ENCODE peak calls at places on chromosomes 1 and 21, in nine cellular contexts. G is psoas muscle, Y is neural progenitor cell, C is lung, M is colonic mucosa, J is ascending aorta, F is breast epithelium, P is esophagus squamous epithelium, E is uterus. N is an unnamed sample. For H3K27me3, the result is how much of the 10 kb centered on the place peaks cover.

GRCh38 chr1:147849097-147849873 is 53.3 kb upstream of the GJA8 start:
- DNase-seq in Y (no peak), E (no peak), F (no peak), J (no peak), P (no peak), M (no peak), C (no peak), G (no peak), N (no peak)

GRCh38 chr1:172270605-172271004 is 149.9 kb upstream of the C1orf105 start:
- DNase-seq in J (no peak), G (no peak), C (no peak), E (no peak), P (no peak), Y (no peak), M (no peak), F (no peak), N (no peak)

GRCh38 chr1:245516178-245516829 is 361.5 kb downstream of the KIF26B start:
- DNase-seq in J (no peak), F (no peak), G (no peak), Y (peak), C (no peak), E (no peak), M (no peak), P (no peak), N (no peak)

GRCh38 chr1:4126731-4127594 is 226.9 kb upstream of the C1orf174 start:
- DNase-seq in E (no peak), Y (no peak), M (no peak), G (no peak), J (no peak), C (no peak), P (no peak), F (peak), N (no peak)

GRCh38 chr1:176803596-176803995 is 340.6 kb downstream of the PAPPA2 start:
- DNase-seq in G (no peak), F (no peak), C (no peak), M (no peak), P (no peak), E (no peak), J (no peak), Y (no peak), N (no peak)

GRCh38 chr1:51627672-51628071 is 10.8 kb downstream of the OSBPL9 start:
- DNase-seq in P (no peak), F (no peak), G (no peak), C (no peak), E (no peak), J (no peak), M (no peak), Y (peak), N (no peak)

GRCh38 chr1:58929667-58930325 is 145.9 kb upstream of the JUN start:
- DNase-seq in F (no peak), Y (no peak), J (no peak), M (peak), E (no peak), C (no peak), P (no peak), G (no peak), N (peak)

GRCh38 chr1:207049974-207050391 is 1.0 kb downstream of the YOD1 start:
- DNase-seq in G (no peak), C (no peak), J (no peak), P (no peak), F (no peak), Y (peak), E (peak), M (peak), N (peak)

GRCh38 chr1:59219926-59220325 is 77.0 kb upstream of the FGGY start:
- DNase-seq in E (no peak), P (no peak), G (no peak), F (no peak), Y (no peak), J (no peak), M (no peak), C (no peak), N (no peak)

GRCh38 chr1:209485167-209485566 is 98.3 kb upstream of the CAMK1G start:
- DNase-seq in G (no peak), F (no peak), J (no peak), E (no peak), Y (no peak), M (no peak), P (no peak), C (no peak), N (no peak)

GRCh38 chr1:27883536-27884181 is 11.3 kb downstream of the THEMIS2 start:
- DNase-seq in M (no peak), G (no peak), C (no peak), F (peak), E (no peak), Y (no peak), P (no peak), J (no peak), N (no peak)

GRCh38 chr1:17798799-17799382 is 43.8 kb downstream of the ACTL8 start:
- DNase-seq in G (no peak), Y (no peak), F (no peak), E (no peak), J (no peak), C (no peak), M (no peak), P (no peak), N (no peak)

GRCh38 chr1:31230378-31230777 is 9.3 kb downstream of the NKAIN1 start:
- DNase-seq in C (no peak), F (no peak), Y (no peak), M (no peak), E (no peak), G (no peak), P (no peak), J (no peak), N (no peak)

GRCh38 chr1:233025156-233025555 is 74.7 kb downstream of the NTPCR start:
- DNase-seq in Y (peak), E (no peak), G (peak), M (peak), C (no peak), P (no peak), J (no peak), F (no peak), N (no peak)

DNA sequence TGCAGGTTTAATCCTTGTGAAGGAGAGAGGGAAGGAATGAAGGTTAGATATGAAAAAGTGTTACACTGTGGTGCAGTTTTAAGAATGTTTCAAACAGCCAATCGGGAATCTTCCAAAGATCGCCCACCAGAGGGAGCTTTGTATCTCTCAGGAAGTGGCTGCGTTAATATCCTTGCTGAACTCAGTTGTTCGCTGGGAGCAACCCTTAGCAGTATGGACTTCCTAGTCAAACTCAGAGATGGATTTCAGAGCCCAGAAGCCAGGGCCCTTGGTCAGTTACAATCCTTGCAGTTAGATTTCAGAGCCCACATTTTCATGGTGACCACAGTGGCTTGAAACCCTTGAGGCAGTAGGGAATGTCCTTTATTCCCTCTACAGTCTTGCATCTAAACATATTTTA is 136.2 kb downstream of the NTNG1 start:
- DNase-seq in M (peak), J (no peak), C (no peak), F (no peak), Y (peak), P (no peak), G (no peak), E (peak), N (no peak)
- TF ChIP-seq CTCF in M (peak), J (no peak), C (no peak), F (no peak), Y (peak), P (no peak), G (peak), E (peak), N (no peak)

GRCh38 chr21:26946744-26947446 is 20.0 kb downstream of the ADAMTS5 start:
- DNase-seq in C (no peak), J (no peak), M (no peak), P (no peak), Y (no peak), G (no peak), F (no peak), E (no peak), N (no peak)

GRCh38 chr21:26949830-26950229 is 17.1 kb downstream of the ADAMTS5 start:
- DNase-seq in F (no peak), E (no peak), C (no peak), P (no peak), G (no peak), Y (no peak), M (no peak), J (no peak), N (no peak)

GRCh38 chr21:26948194-26948593 is 18.7 kb downstream of the ADAMTS5 start:
- DNase-seq in F (no peak), E (no peak), M (no peak), Y (no peak), J (no peak), C (no peak), P (no peak), G (no peak), N (no peak)

GRCh38 chr21:26943916-26944315 is 23.0 kb downstream of the ADAMTS5 start:
- DNase-seq in E (no peak), M (no peak), P (no peak), C (no peak), G (no peak), J (no peak), Y (no peak), F (no peak), N (no peak)

DNA sequence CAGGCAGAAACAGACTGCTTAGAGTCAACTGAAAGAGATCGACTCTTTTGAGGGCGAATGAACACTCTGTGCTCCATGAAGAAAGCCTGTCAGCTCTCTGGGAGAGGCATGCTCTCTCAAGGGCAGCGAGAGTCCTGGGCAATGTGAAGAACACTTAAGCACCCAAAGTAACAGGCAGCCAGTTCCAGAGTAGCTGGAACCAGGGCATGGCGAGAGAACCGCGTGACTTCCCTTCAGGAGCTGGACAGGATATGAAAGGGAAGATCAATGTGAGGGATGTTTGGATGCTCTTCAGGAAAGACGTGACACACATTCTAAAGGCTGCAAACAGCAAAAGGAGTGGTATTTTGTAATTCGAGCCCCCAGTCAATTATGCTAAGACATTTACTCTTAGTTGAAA is 21.0 kb downstream of the ADAMTS5 start:
- DNase-seq in E (no peak), Y (no peak), M (no peak), P (no peak), J (no peak), G (peak), F (no peak), C (peak), N (no peak)
- H3K27ac ChIP-seq in E (peak), Y (no peak), M (peak), P (no peak), J (no peak), G (peak), F (peak), C (no peak), N (no peak)

GRCh38 chr1:205449254-205449749 is 6.5 kb downstream of the BLACAT1 start:
- DNase-seq in J (no peak), M (no peak), G (no peak), Y (peak), C (no peak), E (no peak), P (no peak), F (no peak), N (no peak)
- H3K27me3 ChIP-seq in J (under half), M (under half), G (under half), Y (under half), C (under half), E (under half), P (under half), F (under half), N (under half)

GRCh38 chr1:101312192-101312591 is 75.4 kb downstream of the S1PR1 start:
- DNase-seq in Y (no peak), G (no peak), F (no peak), M (no peak), E (no peak), P (no peak), C (no peak), J (no peak), N (no peak)

GRCh38 chr1:101316801-101317200 is 80.0 kb downstream of the S1PR1 start:
- DNase-seq in J (no peak), F (no peak), E (no peak), C (no peak), M (no peak), G (no peak), Y (no peak), P (no peak), N (no peak)

GRCh38 chr1:101314244-101314643 is 77.4 kb downstream of the S1PR1 start:
- DNase-seq in G (no peak), M (no peak), P (no peak), E (no peak), F (no peak), C (no peak), J (no peak), Y (no peak), N (no peak)

GRCh38 chr1:101317590-101317989 is 80.8 kb downstream of the S1PR1 start:
- DNase-seq in C (no peak), G (no peak), Y (no peak), J (no peak), E (no peak), P (no peak), M (no peak), F (no peak), N (no peak)

GRCh38 chr1:101316276-101316675 is 79.5 kb downstream of the S1PR1 start:
- DNase-seq in Y (peak), C (no peak), M (no peak), J (no peak), G (no peak), F (no peak), P (no peak), E (no peak), N (no peak)
- TF ChIP-seq CTCF in Y (no peak), C (no peak), M (no peak), J (no peak), G (no peak), F (no peak), P (no peak), E (no peak), N (no peak)

GRCh38 chr1:22108343-22109135 is 34.4 kb downstream of the WNT4 start:
- DNase-seq in C (no peak), G (no peak), Y (no peak), M (no peak), J (no peak), P (no peak), E (peak), F (no peak), N (no peak)
- H3K27ac ChIP-seq in C (no peak), G (no peak), Y (no peak), M (peak), J (no peak), P (no peak), E (peak), F (no peak), N (no peak)

DNA sequence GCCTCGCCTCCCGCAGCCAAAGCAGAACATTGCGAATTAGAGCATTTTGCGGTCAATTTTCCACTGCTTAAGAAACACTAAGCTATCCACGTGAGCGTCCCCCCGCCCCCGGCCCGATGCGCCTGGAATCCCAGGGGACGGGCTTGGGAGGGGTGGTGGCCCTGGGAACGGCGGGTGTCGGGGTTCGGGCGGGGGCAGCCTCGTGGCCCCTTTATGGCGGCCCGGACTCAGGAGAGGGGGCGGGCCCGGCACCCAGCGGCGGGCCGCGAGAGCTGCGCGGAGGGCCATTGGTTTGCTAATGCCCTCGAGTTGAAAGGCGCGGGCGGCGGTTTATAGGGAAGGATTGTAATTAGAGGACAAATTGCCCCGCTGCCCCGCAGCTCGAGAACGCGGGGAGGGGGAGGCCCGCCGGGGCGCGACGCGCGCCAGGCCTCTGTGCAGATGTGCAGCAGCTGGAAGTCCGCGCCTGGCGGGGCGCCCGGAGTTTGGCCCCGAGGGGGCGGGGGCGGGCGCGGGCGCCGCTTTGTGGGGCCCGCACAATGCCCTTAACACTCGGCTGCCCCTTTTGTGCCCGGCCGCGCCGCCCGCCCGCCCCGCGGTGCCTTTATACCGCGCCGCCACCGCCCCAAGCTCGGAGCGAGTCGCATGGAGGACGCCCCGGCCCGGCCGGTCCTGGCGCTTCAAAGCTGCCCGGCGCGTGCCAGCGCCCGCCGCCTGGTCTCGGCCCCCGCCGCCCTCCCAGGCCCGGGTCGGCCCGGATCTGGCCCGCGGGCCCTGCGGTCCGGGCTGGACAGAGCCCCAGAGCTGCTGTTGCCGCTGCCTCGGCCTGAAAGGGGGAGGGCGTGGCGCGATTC is 1.9 kb upstream of the HES3 start:
- DNase-seq in P (no peak), J (no peak), C (no peak), E (no peak), Y (peak), M (no peak), G (peak), F (no peak), N (no peak)
- H3K27me3 ChIP-seq in P (half or more), J (under half), C (under half), E (under half), Y (under half), M (half or more), G (half or more), F (under half), N (half or more)

GRCh38 chr1:182839209-182840065 is at the start of gene DHX9:
- DNase-seq in M (peak), C (peak), P (peak), G (peak), F (peak), Y (peak), E (peak), J (peak), N (peak)
- TF ChIP-seq CTCF in M (no peak), C (peak), P (no peak), G (peak), F (no peak), Y (peak), E (no peak), J (no peak), N (peak)

GRCh38 chr1:156004843-156005593 is 15.7 kb downstream of the SSR2 start:
- DNase-seq in M (peak), P (no peak), F (no peak), E (no peak), Y (no peak), J (no peak), G (no peak), C (peak), N (no peak)
- H3K27ac ChIP-seq in M (peak), P (no peak), F (peak), E (no peak), Y (no peak), J (no peak), G (no peak), C (peak), N (no peak)

GRCh38 chr1:23817633-23818032 is 7.6 kb downstream of the HMGCL start:
- DNase-seq in F (no peak), Y (no peak), M (no peak), E (no peak), C (no peak), J (no peak), G (no peak), P (no peak), N (no peak)
- H3K27me3 ChIP-seq in F (under half), Y (under half), M (under half), E (under half), C (under half), J (under half), G (under half), P (under half), N (under half)